ENCODE peak calls at places on chromosomes 5 and 9, in eight cellular contexts. One of them, this sample, is unnamed.

GRCh38 chr9:121038452-121039203 is 11.4 kb downstream of the C5 start:
- DNase-seq in WERI-Rb-1: no peak
- DNase-seq in HFF-Myc: no peak
- DNase-seq in fibroblast of mammary gland: no peak
- DNase-seq in esophagus squamous epithelium: no peak
- DNase-seq in astrocyte of the spinal cord: no peak
- DNase-seq in CD4-positive, CD25-positive, alpha-beta regulatory T cell: no peak
- DNase-seq in cardiac muscle cell: no peak
- DNase-seq in this sample: no peak

GRCh38 chr5:137300411-137301240 is 198.5 kb downstream of the SPOCK1 start:
- DNase-seq in WERI-Rb-1: no peak
- DNase-seq in HFF-Myc: no peak
- DNase-seq in astrocyte of the spinal cord: peak; percentile 69
- DNase-seq in CD4-positive, CD25-positive, alpha-beta regulatory T cell: no peak
- DNase-seq in fibroblast of mammary gland: peak; percentile 85
- DNase-seq in esophagus squamous epithelium: no peak
- DNase-seq in cardiac muscle cell: no peak
- DNase-seq in this sample: peak; percentile 15

GRCh38 chr5:23314827-23315226 is 192.6 kb upstream of the PRDM9 start:
- DNase-seq in esophagus squamous epithelium: no peak
- DNase-seq in astrocyte of the spinal cord: peak; percentile 37
- DNase-seq in fibroblast of mammary gland: peak; percentile 87
- DNase-seq in WERI-Rb-1: no peak
- DNase-seq in CD4-positive, CD25-positive, alpha-beta regulatory T cell: no peak
- DNase-seq in HFF-Myc: no peak
- DNase-seq in cardiac muscle cell: no peak
- DNase-seq in this sample: peak; percentile 70

GRCh38 chr5:136864960-136865359 is 499.6 kb upstream of the TRPC7 start:
- DNase-seq in esophagus squamous epithelium: no peak
- DNase-seq in fibroblast of mammary gland: no peak
- DNase-seq in HFF-Myc: no peak
- DNase-seq in astrocyte of the spinal cord: no peak
- DNase-seq in CD4-positive, CD25-positive, alpha-beta regulatory T cell: no peak
- DNase-seq in WERI-Rb-1: no peak
- DNase-seq in cardiac muscle cell: no peak
- DNase-seq in this sample: no peak

GRCh38 chr5:137470111-137470920 is 28.8 kb downstream of the SPOCK1 start:
- DNase-seq in cardiac muscle cell: no peak
- DNase-seq in CD4-positive, CD25-positive, alpha-beta regulatory T cell: no peak
- DNase-seq in HFF-Myc: peak; percentile 79
- DNase-seq in astrocyte of the spinal cord: peak; percentile 97
- DNase-seq in WERI-Rb-1: no peak
- DNase-seq in fibroblast of mammary gland: peak; percentile 100
- DNase-seq in esophagus squamous epithelium: no peak
- DNase-seq in this sample: no peak

GRCh38 chr9:133777111-133777791 is 39.1 kb upstream of the SARDH start:
- DNase-seq in cardiac muscle cell: no peak
- DNase-seq in esophagus squamous epithelium: no peak
- DNase-seq in astrocyte of the spinal cord: no peak
- DNase-seq in WERI-Rb-1: no peak
- DNase-seq in fibroblast of mammary gland: no peak
- DNase-seq in HFF-Myc: no peak
- DNase-seq in CD4-positive, CD25-positive, alpha-beta regulatory T cell: no peak
- DNase-seq in this sample: no peak

GRCh38 chr9:72695365-72695764 is 174.0 kb downstream of the TMC1 start:
- DNase-seq in WERI-Rb-1: no peak
- DNase-seq in fibroblast of mammary gland: no peak
- DNase-seq in CD4-positive, CD25-positive, alpha-beta regulatory T cell: no peak
- DNase-seq in cardiac muscle cell: no peak
- DNase-seq in astrocyte of the spinal cord: no peak
- DNase-seq in esophagus squamous epithelium: no peak
- DNase-seq in HFF-Myc: no peak
- DNase-seq in this sample: no peak

GRCh38 chr5:146342882-146343865 is 4.5 kb downstream of the POU4F3 start:
- DNase-seq in cardiac muscle cell: no peak
- DNase-seq in fibroblast of mammary gland: no peak
- DNase-seq in HFF-Myc: no peak
- DNase-seq in astrocyte of the spinal cord: no peak
- DNase-seq in WERI-Rb-1: no peak
- DNase-seq in CD4-positive, CD25-positive, alpha-beta regulatory T cell: no peak
- DNase-seq in esophagus squamous epithelium: no peak
- DNase-seq in this sample: no peak

GRCh38 chr9:116476935-116477381 is 210.1 kb upstream of the TRIM32 start:
- DNase-seq in astrocyte of the spinal cord: no peak
- DNase-seq in WERI-Rb-1: peak; percentile 18
- DNase-seq in cardiac muscle cell: peak; percentile 47
- DNase-seq in CD4-positive, CD25-positive, alpha-beta regulatory T cell: no peak
- DNase-seq in esophagus squamous epithelium: no peak
- DNase-seq in HFF-Myc: no peak
- DNase-seq in fibroblast of mammary gland: no peak
- DNase-seq in this sample: no peak

GRCh38 chr5:173795601-173796000 is 92.5 kb upstream of the CPEB4 start:
- DNase-seq in astrocyte of the spinal cord: no peak
- DNase-seq in CD4-positive, CD25-positive, alpha-beta regulatory T cell: no peak
- DNase-seq in esophagus squamous epithelium: no peak
- DNase-seq in HFF-Myc: no peak
- DNase-seq in cardiac muscle cell: peak; percentile 49
- DNase-seq in fibroblast of mammary gland: no peak
- DNase-seq in WERI-Rb-1: no peak
- DNase-seq in this sample: no peak

GRCh38 chr9:21611896-21612295 is 129.8 kb upstream of the IFNE start:
- DNase-seq in fibroblast of mammary gland: no peak
- DNase-seq in cardiac muscle cell: no peak
- DNase-seq in astrocyte of the spinal cord: no peak
- DNase-seq in WERI-Rb-1: no peak
- DNase-seq in esophagus squamous epithelium: no peak
- DNase-seq in HFF-Myc: no peak
- DNase-seq in CD4-positive, CD25-positive, alpha-beta regulatory T cell: peak; percentile 40
- DNase-seq in this sample: no peak

GRCh38 chr5:55062039-55062779 is 38.2 kb downstream of the GZMK start:
- DNase-seq in WERI-Rb-1: no peak
- DNase-seq in HFF-Myc: no peak
- DNase-seq in fibroblast of mammary gland: no peak
- DNase-seq in cardiac muscle cell: no peak
- DNase-seq in esophagus squamous epithelium: no peak
- DNase-seq in CD4-positive, CD25-positive, alpha-beta regulatory T cell: peak; percentile 91
- DNase-seq in astrocyte of the spinal cord: no peak
- DNase-seq in this sample: no peak

GRCh38 chr5:117486879-117487391 is 912.3 kb upstream of the SEMA6A start:
- DNase-seq in CD4-positive, CD25-positive, alpha-beta regulatory T cell: no peak
- DNase-seq in HFF-Myc: no peak
- DNase-seq in fibroblast of mammary gland: no peak
- DNase-seq in esophagus squamous epithelium: no peak
- DNase-seq in cardiac muscle cell: no peak
- DNase-seq in WERI-Rb-1: no peak
- DNase-seq in astrocyte of the spinal cord: no peak
- DNase-seq in this sample: peak; percentile 5

GRCh38 chr5:178435321-178436238 is 154.6 kb downstream of the COL23A1 start:
- DNase-seq in WERI-Rb-1: no peak
- DNase-seq in cardiac muscle cell: no peak
- DNase-seq in fibroblast of mammary gland: no peak
- DNase-seq in esophagus squamous epithelium: no peak
- DNase-seq in astrocyte of the spinal cord: no peak
- DNase-seq in CD4-positive, CD25-positive, alpha-beta regulatory T cell: no peak
- DNase-seq in HFF-Myc: no peak
- DNase-seq in this sample: no peak

GRCh38 chr9:75133396-75133795 is 45.1 kb downstream of the OSTF1 start:
- DNase-seq in astrocyte of the spinal cord: peak; percentile 56
- DNase-seq in WERI-Rb-1: no peak
- DNase-seq in esophagus squamous epithelium: no peak
- DNase-seq in cardiac muscle cell: no peak
- DNase-seq in CD4-positive, CD25-positive, alpha-beta regulatory T cell: no peak
- DNase-seq in HFF-Myc: no peak
- DNase-seq in fibroblast of mammary gland: no peak
- DNase-seq in this sample: no peak

GRCh38 chr5:169694221-169694620 is 57.1 kb downstream of the DOCK2 start:
- DNase-seq in cardiac muscle cell: no peak
- DNase-seq in HFF-Myc: no peak
- DNase-seq in WERI-Rb-1: no peak
- DNase-seq in esophagus squamous epithelium: no peak
- DNase-seq in astrocyte of the spinal cord: peak; percentile 37
- DNase-seq in fibroblast of mammary gland: no peak
- DNase-seq in CD4-positive, CD25-positive, alpha-beta regulatory T cell: no peak
- DNase-seq in this sample: no peak

GRCh38 chr5:169696621-169697517 is 59.8 kb downstream of the DOCK2 start:
- DNase-seq in fibroblast of mammary gland: peak; percentile 83
- DNase-seq in HFF-Myc: no peak
- DNase-seq in astrocyte of the spinal cord: no peak
- DNase-seq in cardiac muscle cell: no peak
- DNase-seq in CD4-positive, CD25-positive, alpha-beta regulatory T cell: no peak
- DNase-seq in esophagus squamous epithelium: no peak
- DNase-seq in WERI-Rb-1: no peak
- DNase-seq in this sample: peak; percentile 37

GRCh38 chr5:169695919-169696490 is 58.9 kb downstream of the DOCK2 start:
- DNase-seq in cardiac muscle cell: no peak
- DNase-seq in CD4-positive, CD25-positive, alpha-beta regulatory T cell: no peak
- DNase-seq in HFF-Myc: peak; percentile 99
- DNase-seq in fibroblast of mammary gland: peak; percentile 100
- DNase-seq in WERI-Rb-1: no peak
- DNase-seq in astrocyte of the spinal cord: peak; percentile 99
- DNase-seq in esophagus squamous epithelium: no peak
- DNase-seq in this sample: peak; percentile 94

GRCh38 chr5:169697518-169697890 is 60.4 kb downstream of the DOCK2 start:
- DNase-seq in esophagus squamous epithelium: no peak
- DNase-seq in astrocyte of the spinal cord: no peak
- DNase-seq in cardiac muscle cell: no peak
- DNase-seq in fibroblast of mammary gland: no peak
- DNase-seq in HFF-Myc: no peak
- DNase-seq in WERI-Rb-1: no peak
- DNase-seq in CD4-positive, CD25-positive, alpha-beta regulatory T cell: no peak
- DNase-seq in this sample: no peak

DNA sequence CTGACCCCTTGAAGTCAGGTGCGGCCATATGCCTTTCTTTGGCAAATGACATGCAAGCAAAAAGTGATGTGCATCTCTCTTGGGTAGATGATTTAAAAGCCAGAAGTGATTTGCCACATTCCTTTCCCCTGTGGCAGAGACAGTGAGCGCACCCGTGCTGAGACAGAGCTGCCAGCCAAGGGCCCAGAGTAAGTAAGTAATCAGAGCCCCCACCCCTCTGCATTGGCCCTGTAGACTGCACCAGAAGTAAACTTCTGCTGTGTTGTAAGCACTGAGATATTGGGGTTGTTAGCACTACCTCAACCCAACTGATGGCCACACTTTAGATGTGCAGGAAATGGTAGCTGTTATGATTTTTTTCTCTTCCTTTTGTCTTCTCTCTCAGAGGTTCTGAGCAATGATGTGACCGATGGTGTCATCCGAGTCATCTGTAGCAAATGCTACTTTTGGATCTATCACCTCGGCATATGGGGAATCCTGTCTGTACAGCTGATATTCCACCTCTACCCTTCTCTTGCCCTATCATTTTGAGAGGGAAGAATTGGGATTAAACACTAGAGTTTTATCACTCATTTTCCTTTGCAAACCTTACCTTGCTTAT is 58.0 kb downstream of the DOCK2 start:
- DNase-seq in WERI-Rb-1: no peak
- DNase-seq in HFF-Myc: no peak
- DNase-seq in CD4-positive, CD25-positive, alpha-beta regulatory T cell: no peak
- DNase-seq in esophagus squamous epithelium: no peak
- DNase-seq in fibroblast of mammary gland: peak; percentile 54
- DNase-seq in astrocyte of the spinal cord: no peak
- DNase-seq in cardiac muscle cell: no peak
- DNase-seq in this sample: no peak
- H3K4me3 ChIP-seq in WERI-Rb-1: no peak overlapping the region
- H3K4me3 ChIP-seq in HFF-Myc: no peak overlapping the region
- H3K4me3 ChIP-seq in CD4-positive, CD25-positive, alpha-beta regulatory T cell: no peak overlapping the region
- H3K4me3 ChIP-seq in esophagus squamous epithelium: no peak overlapping the region
- H3K4me3 ChIP-seq in fibroblast of mammary gland: no peak overlapping the region
- H3K4me3 ChIP-seq in astrocyte of the spinal cord: no peak overlapping the region
- H3K4me3 ChIP-seq in cardiac muscle cell: no peak overlapping the region
- H3K4me3 ChIP-seq in this sample: no peak overlapping the region

DNA sequence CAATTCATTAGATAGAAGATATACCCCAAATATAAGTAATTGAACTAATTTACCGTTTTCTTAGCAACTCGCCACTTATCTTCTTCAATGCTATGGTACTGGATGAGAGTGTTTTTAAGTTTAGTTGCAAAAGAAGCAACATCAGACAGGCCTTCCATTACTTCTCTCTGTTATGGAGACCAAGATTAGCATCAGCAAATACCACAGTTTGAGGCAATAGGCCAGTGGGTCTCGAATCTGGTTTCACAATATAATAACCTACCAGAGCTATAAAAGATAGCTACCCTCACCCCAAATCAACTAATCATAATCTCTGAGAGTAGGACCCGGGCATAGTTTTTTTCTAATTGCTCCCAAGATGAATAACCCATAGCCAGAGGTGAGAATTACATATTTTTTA is 5.1 kb downstream of the STARD4 start:
- DNase-seq in esophagus squamous epithelium: no peak
- DNase-seq in fibroblast of mammary gland: no peak
- DNase-seq in HFF-Myc: no peak
- DNase-seq in CD4-positive, CD25-positive, alpha-beta regulatory T cell: no peak
- DNase-seq in astrocyte of the spinal cord: no peak
- DNase-seq in WERI-Rb-1: no peak
- DNase-seq in cardiac muscle cell: no peak
- DNase-seq in this sample: no peak
- H3K4me3 ChIP-seq in esophagus squamous epithelium: no peak overlapping the region
- H3K4me3 ChIP-seq in fibroblast of mammary gland: no peak overlapping the region
- H3K4me3 ChIP-seq in HFF-Myc: no peak overlapping the region
- H3K4me3 ChIP-seq in CD4-positive, CD25-positive, alpha-beta regulatory T cell: no peak overlapping the region
- H3K4me3 ChIP-seq in astrocyte of the spinal cord: no peak overlapping the region
- H3K4me3 ChIP-seq in WERI-Rb-1: no peak overlapping the region
- H3K4me3 ChIP-seq in cardiac muscle cell: no peak overlapping the region
- H3K4me3 ChIP-seq in this sample: no peak overlapping the region

DNA sequence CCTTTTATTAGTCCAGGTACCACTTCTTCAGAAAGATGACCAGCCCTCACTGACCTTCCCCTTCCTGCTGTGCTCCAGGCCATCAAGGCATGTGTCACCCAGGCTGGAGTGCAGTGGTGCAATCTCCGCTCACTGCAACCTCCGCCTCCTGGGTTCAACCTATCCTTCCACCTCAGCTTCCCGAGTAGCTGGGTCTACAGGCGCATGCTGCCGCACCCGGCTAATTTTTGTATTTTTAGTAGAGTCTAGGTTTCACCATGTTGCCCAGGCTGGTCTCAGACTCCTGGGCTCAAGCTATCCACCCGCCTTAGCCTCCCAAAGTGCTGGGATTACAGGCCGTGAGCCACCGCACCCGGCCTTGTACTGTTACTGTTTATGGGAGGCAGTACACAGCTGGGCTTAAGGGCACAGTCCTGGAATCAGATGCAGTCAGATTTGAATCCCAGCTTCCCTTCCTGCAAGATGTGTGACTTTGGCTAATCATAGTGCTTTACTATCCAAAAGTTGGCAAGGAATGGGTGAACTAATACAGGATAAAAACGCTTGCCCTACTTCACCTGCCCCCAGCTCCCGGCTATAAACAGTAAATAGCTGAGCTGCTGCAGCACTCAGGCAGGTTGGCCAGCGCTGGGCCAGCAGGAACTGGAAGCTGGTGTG is 483 bp upstream of the EIF4EBP3 start:
- DNase-seq in cardiac muscle cell: no peak
- DNase-seq in astrocyte of the spinal cord: no peak
- DNase-seq in esophagus squamous epithelium: no peak
- DNase-seq in WERI-Rb-1: no peak
- DNase-seq in HFF-Myc: no peak
- DNase-seq in fibroblast of mammary gland: peak; percentile 24
- DNase-seq in CD4-positive, CD25-positive, alpha-beta regulatory T cell: no peak
- DNase-seq in this sample: peak; percentile 19
- H3K4me3 ChIP-seq in cardiac muscle cell: peak overlapping the region; percentile 25
- H3K4me3 ChIP-seq in astrocyte of the spinal cord: no peak overlapping the region
- H3K4me3 ChIP-seq in esophagus squamous epithelium: peak overlapping the region; percentile 52
- H3K4me3 ChIP-seq in WERI-Rb-1: peak overlapping the region; percentile 44
- H3K4me3 ChIP-seq in HFF-Myc: no peak overlapping the region
- H3K4me3 ChIP-seq in fibroblast of mammary gland: peak overlapping the region; percentile 7
- H3K4me3 ChIP-seq in CD4-positive, CD25-positive, alpha-beta regulatory T cell: peak overlapping the region; percentile 37
- H3K4me3 ChIP-seq in this sample: peak overlapping the region; percentile 78

GRCh38 chr5:175797521-175798038 is 73.8 kb upstream of the CPLX2 start:
- DNase-seq in fibroblast of mammary gland: no peak
- DNase-seq in HFF-Myc: no peak
- DNase-seq in WERI-Rb-1: peak; percentile 99
- DNase-seq in CD4-positive, CD25-positive, alpha-beta regulatory T cell: no peak
- DNase-seq in astrocyte of the spinal cord: no peak
- DNase-seq in esophagus squamous epithelium: no peak
- DNase-seq in cardiac muscle cell: peak; percentile 64
- DNase-seq in this sample: no peak
- H3K4me3 ChIP-seq in fibroblast of mammary gland: no peak overlapping the region
- H3K4me3 ChIP-seq in HFF-Myc: no peak overlapping the region
- H3K4me3 ChIP-seq in WERI-Rb-1: peak overlapping the region; percentile 74
- H3K4me3 ChIP-seq in CD4-positive, CD25-positive, alpha-beta regulatory T cell: no peak overlapping the region
- H3K4me3 ChIP-seq in astrocyte of the spinal cord: no peak overlapping the region
- H3K4me3 ChIP-seq in esophagus squamous epithelium: no peak overlapping the region
- H3K4me3 ChIP-seq in cardiac muscle cell: peak overlapping the region; percentile 26
- H3K4me3 ChIP-seq in this sample: peak overlapping the region; percentile 44

This sample was measured in mesenchymal stem cell.